ENCODE peak calls at places on chromosome 1, in nine cellular contexts. P is A549, K is mesendoderm, C is GM23248, G is hepatocyte, A is PC-3, D is IMR-90, Z is fibroblast of lung, F is neural progenitor cell. L is an unnamed sample.
A peak's percentile ranks its signal among the peaks of the same experiment; 100 is the strongest.

GRCh38 chr1:239212841-239213240 is 173.5 kb upstream of the CHRM3 start:
- DNase-seq in K (no peak), P (no peak), F (no peak), Z (peak; percentile 68), A (no peak), D (no peak), C (no peak), G (peak; percentile 28), L (no peak)

GRCh38 chr1:244796719-244797406 is 38.6 kb upstream of the COX20 start:
- DNase-seq in C (peak; percentile 68), F (peak; percentile 65), K (peak; percentile 59), Z (peak; percentile 45), A (peak; percentile 90), P (peak; percentile 42), G (peak; percentile 76), D (peak; percentile 68), L (peak; percentile 69)

GRCh38 chr1:244226440-244226839 is 175.4 kb downstream of the ZBTB18 start:
- DNase-seq in P (no peak), Z (peak; percentile 63), D (peak; percentile 61), A (peak; percentile 89), C (peak; percentile 47), G (no peak), F (no peak), K (no peak), L (no peak)

GRCh38 chr1:157403203-157403602 is 149.1 kb downstream of the FCRL5 start:
- DNase-seq in C (peak; percentile 14), G (peak; percentile 44), K (peak; percentile 88), F (peak; percentile 9), P (no peak), D (no peak), Z (no peak), A (peak; percentile 31), L (no peak)

GRCh38 chr1:83671586-83671985 is 327.3 kb downstream of the TTLL7 start:
- DNase-seq in K (no peak), F (no peak), Z (no peak), A (no peak), C (no peak), G (no peak), P (no peak), D (no peak), L (no peak)

GRCh38 chr1:66533804-66534745 is at the start of gene SGIP1:
- DNase-seq in G (peak; percentile 72), F (peak; percentile 77), P (no peak), D (peak; percentile 88), Z (peak; percentile 80), A (no peak), C (peak; percentile 83), K (peak; percentile 90), L (peak; percentile 88)

GRCh38 chr1:156281281-156282142 is 1.1 kb downstream of the SMG5 start:
- DNase-seq in A (peak; percentile 44), F (peak; percentile 30), Z (peak; percentile 57), D (peak; percentile 55), G (peak; percentile 45), K (peak; percentile 22), P (no peak), C (peak; percentile 91), L (peak; percentile 36)

GRCh38 chr1:173134029-173134428 is 73.1 kb downstream of the TNFSF4 start:
- DNase-seq in Z (peak; percentile 77), G (peak; percentile 38), A (peak; percentile 64), P (no peak), C (peak; percentile 39), D (peak; percentile 87), K (no peak), F (no peak), L (no peak)

GRCh38 chr1:18951818-18952391 is 4.6 kb downstream of the IFFO2 start:
- DNase-seq in K (no peak), C (no peak), P (no peak), G (no peak), A (no peak), F (no peak), Z (no peak), D (no peak), L (no peak)

GRCh38 chr1:20484526-20485462 is 1.2 kb downstream of the CAMK2N1 start:
- DNase-seq in D (no peak), A (no peak), C (peak; percentile 55), G (peak; percentile 42), Z (no peak), F (peak; percentile 69), P (no peak), K (peak; percentile 68), L (peak; percentile 72)

GRCh38 chr1:20481158-20481617 is 4.8 kb downstream of the CAMK2N1 start:
- DNase-seq in D (peak; percentile 31), K (peak; percentile 41), C (no peak), G (peak; percentile 69), F (no peak), Z (no peak), P (no peak), A (peak; percentile 64), L (no peak)

GRCh38 chr1:20481643-20482498 is 4.1 kb downstream of the CAMK2N1 start:
- DNase-seq in G (no peak), P (no peak), K (no peak), C (no peak), D (no peak), F (no peak), Z (no peak), A (no peak), L (no peak)

GRCh38 chr1:20483833-20484525 is 2.0 kb downstream of the CAMK2N1 start:
- DNase-seq in Z (peak; percentile 59), D (peak; percentile 22), A (peak; percentile 28), C (peak; percentile 55), F (peak; percentile 72), K (peak; percentile 67), P (no peak), G (peak; percentile 51), L (peak; percentile 83)

DNA sequence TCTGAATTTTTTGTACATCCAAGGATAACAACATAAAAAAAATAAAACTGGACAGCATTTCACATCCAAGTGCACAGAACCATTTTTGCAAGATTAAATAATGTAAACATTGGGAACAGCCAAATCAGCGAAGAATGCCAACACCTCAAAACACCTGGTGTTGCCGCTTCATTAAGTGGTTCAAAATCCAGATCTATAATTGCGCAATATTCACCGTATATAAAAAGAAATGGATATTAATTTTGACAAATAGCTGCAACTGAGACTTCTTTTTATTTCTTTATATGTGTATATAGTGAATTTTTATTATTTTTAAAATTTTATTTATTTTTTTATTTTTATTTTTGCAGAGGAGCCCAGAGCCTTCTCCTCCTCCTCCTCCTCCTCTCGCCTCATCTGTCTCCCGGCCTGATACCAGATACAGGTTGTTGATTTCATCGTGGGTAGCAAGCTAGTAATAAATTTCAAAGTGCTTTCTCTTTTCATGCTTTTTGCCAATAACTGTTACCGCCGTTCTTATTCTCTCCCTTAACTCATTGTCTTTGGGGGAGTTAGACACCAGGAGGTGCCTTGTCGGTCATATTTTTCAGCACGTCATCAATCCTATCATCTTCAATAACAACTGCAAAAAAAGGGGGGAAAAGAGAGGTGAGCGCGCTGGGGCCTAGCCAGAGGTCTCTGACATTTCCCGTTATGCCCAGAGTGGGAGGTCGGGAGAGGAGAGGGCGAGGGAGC is 2.7 kb downstream of the CAMK2N1 start:
- DNase-seq in P (no peak), Z (no peak), A (no peak), G (no peak), K (no peak), D (no peak), C (no peak), F (no peak), L (no peak)
- H3K4me2 ChIP-seq in P (peak overlapping the region; percentile 86), Z (peak overlapping the region; percentile 95), A (peak overlapping the region; percentile 99), G (peak overlapping the region; percentile 95), K (peak overlapping the region; percentile 76), D (peak overlapping the region; percentile 91), C (peak overlapping the region; percentile 89), F (peak overlapping the region; percentile 94), L (peak overlapping the region; percentile 99)

GRCh38 chr1:111190931-111191451 is 9.5 kb downstream of the DENND2D start:
- DNase-seq in A (no peak), Z (peak; percentile 55), P (no peak), F (no peak), G (peak; percentile 64), K (no peak), D (peak; percentile 61), C (peak; percentile 72), L (no peak)
- H3K27ac ChIP-seq in A (no peak overlapping the region), Z (peak overlapping the region; percentile 67), P (no peak overlapping the region), F (no peak overlapping the region), G (peak overlapping the region; percentile 90), K (no peak overlapping the region), D (peak overlapping the region; percentile 89), C (peak overlapping the region; percentile 83), L (no peak overlapping the region)

GRCh38 chr1:182634306-182635072 is 30.3 kb upstream of the RGS16 start:
- DNase-seq in Z (no peak), F (no peak), D (no peak), C (no peak), G (no peak), P (no peak), A (no peak), K (no peak), L (peak; percentile 34)
- H3K4me2 ChIP-seq in Z (no peak overlapping the region), F (peak overlapping the region; percentile 12), D (no peak overlapping the region), C (no peak overlapping the region), G (no peak overlapping the region), P (no peak overlapping the region), A (no peak overlapping the region), K (no peak overlapping the region), L (no peak overlapping the region)

GRCh38 chr1:180927841-180928240 is 15.1 kb downstream of the KIAA1614 start:
- DNase-seq in Z (no peak), F (no peak), K (no peak), C (peak; percentile 16), D (peak; percentile 19), G (no peak), A (no peak), P (no peak), L (peak; percentile 68)

GRCh38 chr1:180930687-180931086 is 18.0 kb downstream of the KIAA1614 start:
- DNase-seq in Z (no peak), K (no peak), G (no peak), F (no peak), A (no peak), P (no peak), C (no peak), D (no peak), L (peak; percentile 86)

GRCh38 chr1:180927348-180927747 is 14.7 kb downstream of the KIAA1614 start:
- DNase-seq in Z (no peak), C (no peak), G (no peak), P (no peak), D (no peak), A (no peak), F (no peak), K (no peak), L (no peak)

GRCh38 chr1:180929389-180929788 is 16.7 kb downstream of the KIAA1614 start:
- DNase-seq in D (no peak), G (no peak), C (no peak), P (no peak), A (no peak), K (no peak), F (no peak), Z (no peak), L (no peak)

DNA sequence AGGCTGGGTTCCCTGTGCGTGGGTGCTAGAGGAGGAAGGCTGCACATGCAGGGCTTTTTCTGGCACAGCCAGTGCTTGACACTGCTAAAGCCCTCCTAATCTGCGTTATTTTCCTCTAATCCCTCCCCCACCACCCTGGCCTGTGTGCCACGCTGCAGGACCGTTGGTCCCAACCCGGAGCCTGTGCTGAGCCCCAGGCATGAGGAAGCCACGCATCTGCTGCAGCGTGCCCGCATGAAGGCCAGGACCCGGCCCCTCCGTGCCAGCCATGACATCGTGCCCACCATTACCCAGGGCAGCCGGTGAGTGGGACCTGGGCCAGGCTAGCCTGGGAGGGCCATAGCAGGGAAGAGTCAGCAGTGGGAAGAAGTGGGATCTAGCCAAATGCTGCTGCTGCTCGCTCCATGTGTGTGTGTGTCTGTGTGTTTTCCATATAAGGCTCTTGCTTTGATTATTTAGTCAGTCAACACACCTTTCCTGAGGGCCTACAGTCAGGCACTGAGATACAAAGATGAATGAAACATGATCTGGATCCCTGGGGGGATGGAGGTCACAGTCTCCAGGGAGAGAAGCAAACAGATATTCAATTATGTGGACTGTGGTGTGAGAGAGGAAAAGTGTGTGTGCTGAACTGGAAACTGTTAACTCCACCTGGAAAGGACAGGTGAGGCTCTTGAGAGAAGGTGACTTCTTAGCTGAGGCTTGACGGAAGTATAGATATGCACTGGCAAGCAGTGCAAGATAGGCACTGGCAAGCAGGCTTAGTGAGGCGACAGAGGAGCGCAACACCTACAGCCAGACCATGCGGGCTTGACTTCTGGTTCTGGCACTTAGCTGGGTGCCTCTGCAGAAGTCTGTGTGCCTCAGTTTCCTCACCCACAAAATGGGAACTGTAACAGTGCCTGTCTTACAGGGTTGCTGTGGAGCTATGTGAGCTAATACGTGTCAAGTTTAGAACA is 15.9 kb downstream of the KIAA1614 start:
- DNase-seq in K (no peak), A (no peak), D (no peak), P (no peak), F (no peak), Z (no peak), C (no peak), G (no peak), L (peak; percentile 58)
- H3K27ac ChIP-seq in K (no peak overlapping the region), A (no peak overlapping the region), D (no peak overlapping the region), P (no peak overlapping the region), F (no peak overlapping the region), Z (no peak overlapping the region), C (no peak overlapping the region), G (peak overlapping the region; percentile 91), L (peak overlapping the region; percentile 99)